ENCODE peak calls at places on chromosomes 5 and 9, in five cellular contexts. K is foreskin keratinocyte; N is transverse colon; C is CD4-positive, alpha-beta T cell; L is ovary. H is an unnamed sample.

GRCh38 chr5:60522299-60522915 is 177.6 kb downstream of the DEPDC1B start:
- DNase-seq in L (no peak), N (no peak), K (no peak), C (no peak), H (no peak)

GRCh38 chr9:107793541-107793940 is 304.0 kb upstream of the KLF4 start:
- DNase-seq in C (no peak), K (no peak), L (no peak), N (no peak), H (no peak)

GRCh38 chr5:177233206-177233605 is 70.3 kb downstream of the RAB24 start:
- DNase-seq in L (no peak), N (no peak), K (peak), C (no peak), H (no peak)

GRCh38 chr5:17070646-17071045 is 134.6 kb upstream of the MYO10 start:
- DNase-seq in K (no peak), N (no peak), C (no peak), L (no peak), H (no peak)

GRCh38 chr9:121876212-121876611 is 216.9 kb downstream of the TTLL11 start:
- DNase-seq in L (no peak), K (no peak), C (no peak), N (no peak), H (no peak)

GRCh38 chr9:98380065-98380681 is 124.7 kb upstream of the TBC1D2 start:
- DNase-seq in L (no peak), C (no peak), K (no peak), N (no peak), H (peak)

GRCh38 chr9:70006299-70006698 is 37.3 kb upstream of the MAMDC2 start:
- DNase-seq in L (no peak), K (no peak), N (no peak), C (no peak), H (no peak)

GRCh38 chr5:172658869-172659513 is 17.9 kb downstream of the NEURL1B start:
- DNase-seq in C (no peak), N (peak), L (peak), K (peak), H (no peak)

GRCh38 chr9:72509635-72510034 is 11.8 kb upstream of the TMC1 start:
- DNase-seq in K (peak), C (no peak), L (no peak), N (no peak), H (no peak)

GRCh38 chr5:143436871-143437270 is 33.4 kb upstream of the NR3C1 start:
- DNase-seq in C (no peak), K (peak), L (no peak), N (no peak), H (no peak)

GRCh38 chr9:91894023-91894422 is 56.0 kb downstream of the ROR2 start:
- DNase-seq in C (no peak), L (no peak), K (no peak), N (no peak), H (no peak)

GRCh38 chr5:157387683-157388093 is 72.3 kb upstream of the NIPAL4 start:
- DNase-seq in C (no peak), N (no peak), L (no peak), K (peak), H (no peak)

GRCh38 chr9:118595719-118596305 is 773.4 kb downstream of the BRINP1 start:
- DNase-seq in C (no peak), L (no peak), K (peak), N (peak), H (peak)

GRCh38 chr5:9652295-9652694 is 22.1 kb upstream of the TAS2R1 start:
- DNase-seq in C (no peak), K (no peak), N (no peak), L (no peak), H (no peak)

GRCh38 chr5:9653061-9653460 is 22.9 kb upstream of the TAS2R1 start:
- DNase-seq in K (no peak), C (no peak), N (no peak), L (no peak), H (no peak)

GRCh38 chr5:9655641-9656040 is 25.5 kb upstream of the TAS2R1 start:
- DNase-seq in C (no peak), L (no peak), K (no peak), N (no peak), H (no peak)

GRCh38 chr5:9653811-9654210 is 23.7 kb upstream of the TAS2R1 start:
- DNase-seq in C (no peak), K (peak), N (no peak), L (no peak), H (no peak)

GRCh38 chr5:9654886-9655285 is 24.7 kb upstream of the TAS2R1 start:
- DNase-seq in N (no peak), C (no peak), L (no peak), K (peak), H (no peak)
- H3K27ac ChIP-seq in N (no peak), C (no peak), L (no peak), K (no peak), H (no peak)

GRCh38 chr9:14674630-14675029 is 18.6 kb downstream of the ZDHHC21 start:
- DNase-seq in K (no peak), N (no peak), C (no peak), L (no peak), H (no peak)

GRCh38 chr9:14670718-14671117 is 22.5 kb downstream of the ZDHHC21 start:
- DNase-seq in C (no peak), L (no peak), N (no peak), K (peak), H (no peak)

DNA sequence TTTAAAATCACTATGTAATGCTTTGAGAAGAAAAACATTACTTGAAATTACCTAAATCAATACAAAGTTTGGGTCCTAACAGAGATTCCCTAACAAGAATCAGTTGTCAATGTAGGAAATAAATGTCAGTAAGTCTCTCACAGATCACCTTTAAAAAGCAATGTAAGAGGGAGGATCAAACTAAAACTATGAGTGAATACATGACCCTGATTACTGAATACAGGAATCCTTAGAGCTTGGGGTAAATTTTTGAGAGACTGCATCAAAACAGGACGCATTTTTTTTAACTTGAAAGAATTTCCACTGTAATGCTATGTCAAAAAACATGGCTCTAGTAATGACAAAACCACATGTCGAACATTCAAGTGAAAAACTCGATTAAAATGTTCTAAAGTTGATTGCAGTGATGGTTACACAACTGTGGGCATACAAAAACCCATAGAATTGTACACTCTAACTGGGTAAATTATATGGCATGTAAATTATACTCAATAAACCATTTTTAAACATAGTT is 21.8 kb downstream of the ZDHHC21 start:
- DNase-seq in C (no peak), L (no peak), N (no peak), K (no peak), H (no peak)
- H3K27ac ChIP-seq in C (no peak), L (no peak), N (no peak), K (no peak), H (no peak)

GRCh38 chr5:78547731-78548189 is 100.8 kb downstream of the LHFPL2 start:
- DNase-seq in C (no peak), L (peak), N (peak), K (no peak), H (no peak)
- H3K27ac ChIP-seq in C (no peak), L (peak), N (peak), K (no peak), H (no peak)

GRCh38 chr9:136007276-136007675 is 46.1 kb upstream of the UBAC1 start:
- DNase-seq in N (no peak), K (no peak), C (no peak), L (no peak), H (no peak)

GRCh38 chr9:136004219-136004618 is 43.0 kb upstream of the UBAC1 start:
- DNase-seq in L (no peak), N (no peak), C (no peak), K (no peak), H (no peak)

GRCh38 chr9:136007906-136008692 is 46.9 kb upstream of the UBAC1 start:
- DNase-seq in K (no peak), N (no peak), L (no peak), C (no peak), H (no peak)

GRCh38 chr9:136004712-136005111 is 43.5 kb upstream of the UBAC1 start:
- DNase-seq in L (no peak), N (no peak), C (no peak), K (no peak), H (no peak)

GRCh38 chr9:136006169-136006568 is 45.0 kb upstream of the UBAC1 start:
- DNase-seq in K (no peak), C (no peak), L (no peak), N (no peak), H (no peak)
- H3K27ac ChIP-seq in K (no peak), C (no peak), L (no peak), N (no peak), H (no peak)